ENCODE peak calls at places on chromosomes 16 and 17, in seven cellular contexts. M, H, P, F, Y, V and I are unnamed samples.

GRCh38 chr16:66263168-66263972 is 103.1 kb upstream of the CDH5 start:
- DNase-seq in M (no peak), P (no peak), F (no peak), H (peak; percentile 32), Y (no peak), V (no peak), I (no peak)

GRCh38 chr17:37791434-37791833 is 46.6 kb upstream of the HNF1B start:
- DNase-seq in H (no peak), P (no peak), Y (no peak), M (peak; percentile 60), F (no peak), V (no peak), I (no peak)

GRCh38 chr17:19448341-19449268 is 37.6 kb downstream of the RNF112 start:
- DNase-seq in F (peak; percentile 65), M (peak; percentile 38), P (peak; percentile 87), Y (no peak), V (no peak), H (peak; percentile 64), I (no peak)

GRCh38 chr17:45386180-45386579 is 46.5 kb downstream of the ARHGAP27 start:
- DNase-seq in V (no peak), P (no peak), H (no peak), F (no peak), M (peak; percentile 63), Y (no peak), I (no peak)

GRCh38 chr17:42233148-42233547 is 38.9 kb upstream of the GHDC start:
- DNase-seq in Y (no peak), F (no peak), V (no peak), P (no peak), H (no peak), M (no peak), I (no peak)

GRCh38 chr17:16486373-16487250 is 5.4 kb downstream of the LRRC75A start:
- DNase-seq in F (peak; percentile 88), V (peak; percentile 91), M (peak; percentile 97), H (peak; percentile 77), Y (peak; percentile 77), P (peak; percentile 72), I (no peak)

GRCh38 chr16:54031107-54031760 is 255.4 kb downstream of the IRX3 start:
- DNase-seq in M (no peak), F (no peak), Y (no peak), P (no peak), V (no peak), H (no peak), I (no peak)

GRCh38 chr16:86569843-86570447 is 3.3 kb downstream of the FOXC2 start:
- DNase-seq in M (no peak), Y (no peak), P (no peak), F (no peak), V (no peak), H (no peak), I (no peak)

GRCh38 chr17:81517009-81517338 is 4.4 kb upstream of the ACTG1 start:
- DNase-seq in P (no peak), V (no peak), F (no peak), M (no peak), H (no peak), Y (no peak), I (no peak)

GRCh38 chr17:80261159-80261894 is 675 bp downstream of the RNF213 start:
- DNase-seq in H (no peak), V (peak; percentile 89), Y (peak; percentile 49), M (peak; percentile 68), P (peak; percentile 53), F (peak; percentile 72), I (no peak)

GRCh38 chr17:61579961-61580360 is 11.1 kb downstream of the NACA2 start:
- DNase-seq in Y (no peak), M (no peak), H (no peak), F (no peak), V (no peak), P (no peak), I (no peak)

GRCh38 chr16:57498031-57498430 is 11.7 kb upstream of the DOK4 start:
- DNase-seq in V (peak; percentile 4), M (no peak), Y (no peak), H (no peak), P (no peak), F (no peak), I (no peak)

GRCh38 chr16:53219795-53220194 is 165.0 kb downstream of the CHD9 start:
- DNase-seq in Y (no peak), P (no peak), F (no peak), V (no peak), H (no peak), M (no peak), I (no peak)

GRCh38 chr16:8956265-8957060 is 7.2 kb downstream of the USP7 start:
- DNase-seq in M (peak; percentile 35), P (peak; percentile 34), V (no peak), F (peak; percentile 36), H (no peak), Y (no peak), I (no peak)

GRCh38 chr17:82961366-82962162 is 117.8 kb upstream of the METRNL start:
- DNase-seq in M (no peak), V (peak; percentile 61), P (no peak), F (no peak), Y (peak; percentile 12), H (no peak), I (no peak)

GRCh38 chr16:48918520-48919258 is 308.7 kb upstream of the N4BP1 start:
- DNase-seq in Y (no peak), M (no peak), V (no peak), F (no peak), H (no peak), P (no peak), I (no peak)

GRCh38 chr16:12228607-12229499 is 252.3 kb downstream of the SNX29 start:
- DNase-seq in P (peak; percentile 28), H (peak; percentile 61), V (no peak), Y (peak; percentile 44), F (peak; percentile 18), M (peak; percentile 54), I (no peak)

GRCh38 chr17:78176548-78177025 is 8.2 kb downstream of the SYNGR2 start:
- DNase-seq in F (peak; percentile 73), Y (peak; percentile 73), M (peak; percentile 84), V (peak; percentile 97), H (peak; percentile 81), P (peak; percentile 66), I (no peak)

GRCh38 chr17:78175643-78175981 is 7.2 kb downstream of the SYNGR2 start:
- DNase-seq in H (no peak), P (no peak), F (no peak), M (no peak), V (no peak), Y (no peak), I (no peak)

GRCh38 chr17:78173025-78173715 is 4.8 kb downstream of the SYNGR2 start:
- DNase-seq in F (no peak), V (no peak), P (peak; percentile 24), H (no peak), Y (no peak), M (no peak), I (no peak)

GRCh38 chr17:78174332-78174869 is 6.0 kb downstream of the SYNGR2 start:
- DNase-seq in H (peak; percentile 83), V (peak; percentile 96), Y (peak; percentile 85), F (no peak), P (peak; percentile 73), M (peak; percentile 96), I (no peak)

DNA sequence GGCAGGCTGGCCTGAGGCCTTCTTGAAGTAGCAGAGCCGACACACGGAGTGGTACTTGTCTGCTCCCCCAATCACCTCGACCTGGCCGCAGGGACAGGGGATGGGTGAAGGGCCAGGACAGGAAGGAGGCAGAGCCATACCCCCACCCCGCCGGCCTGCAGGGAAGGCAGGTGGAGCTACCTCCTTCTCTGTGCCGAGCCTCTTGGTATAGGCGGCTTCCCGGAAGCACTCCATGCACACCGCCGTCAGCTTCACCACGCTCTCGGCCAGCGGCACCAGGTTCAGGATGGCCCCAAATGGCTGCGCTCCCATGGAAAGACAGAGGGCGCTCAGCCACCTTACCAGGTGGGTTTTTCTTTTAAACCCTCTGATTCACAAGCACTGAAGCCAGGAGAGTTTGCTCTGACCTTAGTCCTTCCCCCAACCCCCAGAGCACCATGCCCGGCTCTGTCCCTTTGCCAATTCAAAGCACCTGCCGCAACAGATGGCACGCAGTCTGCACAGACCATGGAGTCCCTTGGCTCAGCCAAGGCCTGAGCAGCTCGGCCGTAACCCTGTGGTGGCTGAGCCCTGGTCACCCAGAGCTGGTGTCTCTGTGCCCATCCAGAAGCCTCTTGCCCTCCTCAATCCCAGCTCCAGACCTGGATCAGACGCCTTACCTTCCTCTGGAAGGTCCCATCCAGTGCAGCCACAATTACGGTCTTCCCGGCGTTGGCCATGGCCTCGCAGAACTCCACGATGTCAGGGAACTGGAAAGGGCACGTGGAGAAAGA is 6.7 kb downstream of the SYNGR2 start:
- DNase-seq in P (no peak), H (no peak), Y (no peak), M (peak; percentile 85), V (no peak), F (no peak), I (no peak)
- TF ChIP-seq CTCF in P (no peak), H (no peak), Y (no peak), M (peak; percentile 6), V (no peak), F (no peak), I (no peak)

GRCh38 chr16:75758215-75758614 is 31.9 kb upstream of the CPHXL start:
- DNase-seq in F (no peak), P (no peak), M (no peak), V (no peak), Y (no peak), H (no peak), I (no peak)
- H3K4me3 ChIP-seq in F (no peak overlapping the region), P (no peak overlapping the region), M (no peak overlapping the region), V (no peak overlapping the region), Y (no peak overlapping the region), H (no peak overlapping the region), I (no peak overlapping the region)

DNA sequence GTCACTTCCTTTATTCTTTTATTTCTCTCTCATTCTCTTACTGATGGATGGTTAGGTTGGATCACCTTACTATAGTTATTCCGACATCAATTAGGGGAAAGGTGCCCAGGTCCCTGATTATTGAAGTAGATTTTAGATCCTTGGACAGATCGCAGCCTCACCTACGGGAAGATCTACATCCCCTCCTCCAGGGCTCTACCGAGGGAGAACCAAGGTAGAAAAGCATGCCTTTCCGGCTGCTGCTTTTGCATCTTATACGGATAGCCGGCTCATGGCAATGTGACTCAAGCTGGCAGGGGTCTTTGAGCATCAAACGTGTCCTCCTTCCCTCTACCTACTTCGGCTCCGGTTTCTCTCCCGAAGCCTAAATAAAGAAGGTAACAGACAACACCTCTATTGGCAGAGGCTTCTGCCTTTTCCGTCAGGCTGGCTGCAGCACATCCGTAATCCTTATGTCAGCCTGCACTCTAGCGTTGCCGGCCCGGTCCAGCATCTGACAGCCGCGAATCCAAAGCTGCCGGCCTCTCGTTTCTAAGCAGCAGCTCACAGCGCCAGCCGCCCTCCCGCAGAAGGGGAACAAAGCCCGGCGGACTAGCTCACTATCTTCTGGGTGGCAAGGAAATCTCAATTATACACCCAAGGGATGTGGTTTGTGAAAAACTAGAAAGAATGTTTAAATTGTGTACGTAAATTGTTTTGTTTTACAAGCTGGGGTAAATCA is 46.9 kb downstream of the IRX6 start:
- DNase-seq in V (peak; percentile 85), F (peak; percentile 37), Y (peak; percentile 75), H (peak; percentile 84), M (peak; percentile 50), P (no peak), I (no peak)
- H3K4me1 ChIP-seq in V (no peaks in the 10 kb centered on the region), F (no peaks in the 10 kb centered on the region), Y (peaks cover 52% of the 10 kb centered on the region), H (no peaks in the 10 kb centered on the region), M (no peaks in the 10 kb centered on the region), P (no peaks in the 10 kb centered on the region), I (no peaks in the 10 kb centered on the region)

DNA sequence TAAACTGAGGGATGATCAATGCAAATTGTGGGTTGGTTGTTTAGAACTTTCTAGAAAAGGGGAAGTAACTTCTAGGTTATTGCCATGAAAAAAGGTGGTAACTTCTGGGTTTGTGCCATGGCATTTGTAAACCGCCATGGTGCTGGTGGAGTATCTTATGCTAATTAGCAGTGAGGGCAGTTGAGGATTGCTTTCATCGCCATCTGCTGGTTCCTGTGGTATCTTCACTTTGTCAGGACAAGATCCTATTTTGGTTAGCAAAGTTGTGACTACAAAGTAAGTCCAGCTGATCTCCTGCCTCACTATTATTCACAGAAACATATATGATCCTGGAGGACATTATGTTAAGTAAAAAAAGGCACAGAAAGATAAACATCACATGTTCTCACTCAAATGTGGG is 1332.3 kb downstream of the CDH11 start:
- DNase-seq in V (no peak), H (no peak), Y (no peak), P (no peak), F (no peak), M (peak; percentile 9), I (no peak)
- TF ChIP-seq CTCF in V (no peak), H (no peak), Y (no peak), P (no peak), F (no peak), M (no peak), I (no peak)